ENCODE peak calls at places on chromosomes 6 and 20, in four cellular contexts. W is tibial nerve, V is adrenal gland, S is HCT116. H is an unnamed sample. For H3K4me1, the result is how much of the 10 kb centered on the place peaks cover.

GRCh38 chr6:168376120-168376519 is 56.5 kb upstream of the DACT2 start:
- DNase-seq in W (no peak), V (no peak), S (no peak), H (no peak)

GRCh38 chr20:17635846-17636245 is 46.2 kb downstream of the RRBP1 start:
- DNase-seq in W (no peak), V (peak), S (no peak), H (no peak)

GRCh38 chr6:142839686-142840040 is 105.3 kb downstream of the HIVEP2 start:
- DNase-seq in W (no peak), V (no peak), S (no peak), H (no peak)

GRCh38 chr6:158634695-158635426 is 9.7 kb downstream of the DYNLT1 start:
- DNase-seq in W (no peak), V (no peak), S (no peak), H (no peak)

GRCh38 chr6:159874475-159874874 is 16.3 kb upstream of the MAS1 start:
- DNase-seq in W (no peak), V (no peak), S (no peak), H (no peak)

GRCh38 chr20:41085606-41086005 is 51.7 kb upstream of the PLCG1 start:
- DNase-seq in W (no peak), V (no peak), S (no peak), H (no peak)

GRCh38 chr20:8388707-8389106 is 256.6 kb downstream of the PLCB1 start:
- DNase-seq in W (no peak), V (no peak), S (no peak), H (no peak)

GRCh38 chr6:41021832-41022231 is 17.2 kb downstream of the UNC5CL start:
- DNase-seq in W (no peak), V (peak), S (no peak), H (no peak)

GRCh38 chr6:31820051-31820389 is 4.7 kb downstream of the HSPA1A start:
- DNase-seq in W (no peak), V (no peak), S (no peak), H (no peak)

GRCh38 chr6:31826793-31827285 is 699 bp upstream of the HSPA1B start:
- DNase-seq in W (peak), V (peak), S (no peak), H (peak)

GRCh38 chr6:31825553-31825952 is 2.0 kb upstream of the HSPA1B start:
- DNase-seq in W (no peak), V (no peak), S (no peak), H (no peak)

GRCh38 chr6:31821301-31822037 is 6.1 kb upstream of the HSPA1B start:
- DNase-seq in W (peak), V (peak), S (no peak), H (peak)

DNA sequence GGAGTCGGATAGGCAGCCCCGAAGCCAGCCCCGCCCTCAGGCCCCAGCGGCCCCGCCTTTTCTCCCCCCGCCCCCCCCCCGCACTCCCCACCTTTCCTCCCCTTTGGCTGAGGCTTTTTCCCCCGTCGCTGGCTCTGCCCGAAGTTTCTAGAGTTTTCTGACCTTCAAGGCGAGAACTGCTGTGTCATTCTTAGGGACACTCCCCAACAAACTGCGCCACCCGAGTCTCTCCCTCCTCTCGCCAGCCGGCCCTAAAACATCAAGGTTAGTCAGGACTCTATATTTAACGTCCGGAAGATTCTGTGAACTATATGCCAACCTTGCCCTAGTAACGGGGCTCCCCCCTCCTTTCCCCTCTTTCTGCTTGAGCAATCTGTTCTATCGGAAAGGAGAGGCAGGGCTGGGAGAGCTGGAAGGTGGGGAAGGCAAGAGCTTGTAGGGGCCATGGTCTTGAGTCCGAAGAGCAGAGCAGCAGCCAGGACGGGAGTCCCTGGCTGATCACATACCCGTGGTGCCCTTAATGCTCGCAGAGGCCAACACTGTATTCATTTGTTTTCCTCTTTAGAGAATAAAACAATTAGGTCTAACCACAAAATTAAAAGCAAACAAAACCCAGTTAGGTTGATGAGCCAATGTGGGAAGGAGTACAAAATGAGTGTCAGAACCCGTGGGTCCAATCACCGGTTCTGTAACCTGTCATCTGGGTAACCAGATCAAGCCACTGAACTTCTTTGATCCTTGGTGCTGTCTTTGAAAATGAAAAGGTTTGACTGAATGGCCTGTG is 5.3 kb upstream of the HSPA1B start:
- DNase-seq in W (peak), V (peak), S (no peak), H (peak)
- TF ChIP-seq POLR2A in W (peak), V (peak), S (no peak), H (peak)

GRCh38 chr20:6819599-6819998 is 52.1 kb downstream of the BMP2 start:
- DNase-seq in W (no peak), V (no peak), S (no peak), H (no peak)
- TF ChIP-seq CTCF in W (no peak), V (peak), S (no peak), H (peak)

GRCh38 chr20:38046572-38046971 is 13.0 kb downstream of the RPRD1B start:
- DNase-seq in W (no peak), V (no peak), S (no peak), H (no peak)
- H3K4me1 ChIP-seq in W (under half), V (under half), S (under half), H (under half)

DNA sequence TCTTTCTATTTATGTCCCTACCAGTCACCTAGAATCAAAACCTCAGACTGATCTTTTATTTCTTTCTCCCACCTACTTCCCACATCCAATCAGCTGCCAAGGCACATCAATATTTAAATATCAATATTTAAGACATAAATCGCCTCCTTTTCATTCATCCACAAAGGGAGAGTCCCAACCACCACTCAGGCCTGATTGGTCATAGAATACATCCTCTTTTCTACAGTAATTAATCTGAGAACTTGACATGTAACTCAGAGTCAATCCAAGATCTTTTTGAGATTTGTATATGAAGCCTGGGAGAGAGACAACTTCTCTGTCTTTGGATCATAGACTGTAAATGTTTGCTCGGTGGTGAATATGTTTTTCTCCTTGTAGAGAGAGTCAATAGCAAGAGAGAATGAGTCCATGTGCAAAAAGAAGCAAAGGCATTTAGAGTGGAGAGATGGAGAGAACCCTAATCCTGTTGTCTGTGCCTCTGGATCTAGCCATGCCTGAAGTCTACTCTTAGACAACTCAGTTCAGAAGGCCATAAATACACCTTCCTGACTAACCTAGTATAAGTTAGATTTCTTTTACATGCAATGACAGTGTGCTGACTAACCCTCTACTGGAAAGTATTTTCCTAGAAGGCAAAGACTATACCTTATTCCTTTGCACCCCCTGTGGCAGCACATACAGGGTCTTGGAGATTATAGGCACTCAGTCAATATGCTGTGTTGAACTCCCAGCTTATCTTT is 12.1 kb upstream of the NEDD9 start:
- DNase-seq in W (no peak), V (no peak), S (no peak), H (no peak)
- TF ChIP-seq POLR2A in W (no peak), V (no peak), S (no peak), H (no peak)

GRCh38 chr6:20875369-20875963 is 341.2 kb downstream of the CDKAL1 start:
- DNase-seq in W (no peak), V (no peak), S (no peak), H (no peak)
- TF ChIP-seq CTCF in W (no peak), V (no peak), S (peak), H (peak)